ENCODE peak calls at places on chromosomes 5 and 9, in six cellular contexts. F, U, R, V, J and O are unnamed samples.

GRCh38 chr5:124457101-124457500 is 289.3 kb downstream of the ZNF608 start:
- DNase-seq in J (no peak), R (no peak), V (no peak), F (no peak), U (no peak), O (no peak)

GRCh38 chr9:114894801-114895433 is 35.5 kb downstream of the TNFSF8 start:
- DNase-seq in R (peak; percentile 99), F (peak; percentile 29), J (no peak), U (no peak), V (peak; percentile 66), O (peak; percentile 27)

GRCh38 chr9:15096959-15097358 is 186.7 kb upstream of the FREM1 start:
- DNase-seq in R (no peak), U (no peak), F (no peak), V (no peak), J (no peak), O (no peak)

GRCh38 chr5:126235628-126236027 is 187.6 kb upstream of the GRAMD2B start:
- DNase-seq in J (no peak), F (no peak), R (no peak), V (no peak), U (no peak), O (no peak)

GRCh38 chr5:169411789-169412425 is 111.0 kb upstream of the SLIT3 start:
- DNase-seq in U (no peak), V (peak; percentile 70), R (no peak), J (no peak), F (no peak), O (no peak)

GRCh38 chr5:56323505-56323904 is 90.4 kb upstream of the ANKRD55 start:
- DNase-seq in V (peak; percentile 70), J (no peak), U (no peak), F (no peak), R (peak; percentile 76), O (no peak)

GRCh38 chr5:23007226-23007625 is 154.1 kb upstream of the CDH12 start:
- DNase-seq in J (no peak), V (no peak), U (no peak), F (no peak), R (no peak), O (no peak)

GRCh38 chr9:97038909-97039781 is at the start of gene CTSV:
- DNase-seq in V (peak; percentile 65), F (peak; percentile 77), R (peak; percentile 66), J (peak; percentile 92), U (peak; percentile 94), O (peak; percentile 94)

GRCh38 chr9:114207034-114207815 is 51.9 kb downstream of the COL27A1 start:
- DNase-seq in F (peak; percentile 81), R (peak; percentile 51), V (no peak), U (no peak), J (no peak), O (peak; percentile 58)

GRCh38 chr5:123549256-123549904 is 37.4 kb downstream of the CSNK1G3 start:
- DNase-seq in J (no peak), V (no peak), F (no peak), R (no peak), U (no peak), O (no peak)

GRCh38 chr5:175809531-175810121 is 61.8 kb upstream of the CPLX2 start:
- DNase-seq in U (no peak), R (peak; percentile 86), J (no peak), F (no peak), V (peak; percentile 95), O (no peak)

GRCh38 chr5:172775326-172776234 is 4.6 kb upstream of the DUSP1 start:
- DNase-seq in U (no peak), J (peak; percentile 54), R (peak; percentile 90), F (no peak), V (no peak), O (peak; percentile 85)

GRCh38 chr9:136089697-136090045 is 5.4 kb downstream of the NACC2 start:
- DNase-seq in F (no peak), U (no peak), R (peak; percentile 39), J (no peak), V (no peak), O (no peak)

GRCh38 chr5:154753792-154754191 is 1.4 kb upstream of the LARP1 start:
- DNase-seq in F (peak; percentile 74), R (peak; percentile 97), J (peak; percentile 51), V (no peak), U (no peak), O (peak; percentile 82)

GRCh38 chr9:99184073-99184426 is 37.7 kb downstream of the ALG2 start:
- DNase-seq in R (no peak), J (no peak), U (no peak), F (no peak), V (no peak), O (peak; percentile 84)

GRCh38 chr5:75059887-75060286 is 7.5 kb upstream of the GCNT4 start:
- DNase-seq in U (no peak), F (no peak), J (no peak), V (no peak), R (no peak), O (no peak)

GRCh38 chr9:113452206-113452605 is 11.3 kb upstream of the RGS3 start:
- DNase-seq in F (no peak), V (no peak), U (no peak), R (no peak), J (no peak), O (no peak)

GRCh38 chr9:26995815-26996214 is 9.7 kb downstream of the LRRC19 start:
- DNase-seq in V (no peak), U (no peak), F (no peak), J (no peak), R (no peak), O (no peak)

GRCh38 chr9:79711874-79712273 is 140.1 kb downstream of the TLE4 start:
- DNase-seq in F (no peak), V (no peak), U (no peak), J (no peak), R (no peak), O (no peak)

GRCh38 chr9:136059851-136060670 is 35.0 kb downstream of the NACC2 start:
- DNase-seq in V (no peak), F (no peak), U (peak; percentile 50), J (no peak), R (peak; percentile 62), O (no peak)

GRCh38 chr5:71586052-71586940 is 844 bp upstream of the MCCC2 start:
- DNase-seq in U (no peak), R (peak; percentile 11), V (peak; percentile 72), F (peak; percentile 10), J (no peak), O (no peak)

GRCh38 chr9:95350266-95350665 is 32.8 kb upstream of the FANCC start:
- DNase-seq in F (no peak), R (no peak), J (no peak), V (no peak), U (no peak), O (no peak)

GRCh38 chr5:78537821-78538220 is 110.8 kb downstream of the LHFPL2 start:
- DNase-seq in J (no peak), V (no peak), U (no peak), F (no peak), R (peak; percentile 68), O (no peak)

GRCh38 chr9:10232352-10232930 is 380.4 kb downstream of the PTPRD start:
- DNase-seq in R (peak; percentile 1), J (no peak), V (no peak), U (no peak), F (no peak), O (no peak)

GRCh38 chr5:95272530-95272929 is 12.4 kb downstream of the MCTP1 start:
- DNase-seq in U (no peak), V (no peak), F (no peak), J (no peak), R (no peak), O (no peak)

GRCh38 chr5:9888517-9888916 is 258.4 kb upstream of the TAS2R1 start:
- DNase-seq in R (peak; percentile 96), J (no peak), F (no peak), V (peak; percentile 89), U (no peak), O (no peak)

GRCh38 chr5:41735213-41735612 is 135.0 kb downstream of the OXCT1 start:
- DNase-seq in F (no peak), V (no peak), R (no peak), J (no peak), U (no peak), O (no peak)

GRCh38 chr9:123933401-123933800 is 3.5 kb upstream of the DENND1A start:
- DNase-seq in F (no peak), J (no peak), V (no peak), R (peak; percentile 79), U (no peak), O (no peak)

GRCh38 chr5:7415123-7415522 is 19.2 kb downstream of the ADCY2 start:
- DNase-seq in V (no peak), F (no peak), U (no peak), R (no peak), J (no peak), O (no peak)
- H3K27ac ChIP-seq in V (no peak overlapping the region), F (no peak overlapping the region), U (no peak overlapping the region), R (no peak overlapping the region), J (no peak overlapping the region), O (no peak overlapping the region)

GRCh38 chr5:137507150-137507549 is 8.0 kb upstream of the SPOCK1 start:
- DNase-seq in U (no peak), F (no peak), R (no peak), V (no peak), J (no peak), O (no peak)
- H3K4me3 ChIP-seq in U (no peak overlapping the region), F (no peak overlapping the region), R (no peak overlapping the region), V (no peak overlapping the region), J (no peak overlapping the region), O (no peak overlapping the region)

DNA sequence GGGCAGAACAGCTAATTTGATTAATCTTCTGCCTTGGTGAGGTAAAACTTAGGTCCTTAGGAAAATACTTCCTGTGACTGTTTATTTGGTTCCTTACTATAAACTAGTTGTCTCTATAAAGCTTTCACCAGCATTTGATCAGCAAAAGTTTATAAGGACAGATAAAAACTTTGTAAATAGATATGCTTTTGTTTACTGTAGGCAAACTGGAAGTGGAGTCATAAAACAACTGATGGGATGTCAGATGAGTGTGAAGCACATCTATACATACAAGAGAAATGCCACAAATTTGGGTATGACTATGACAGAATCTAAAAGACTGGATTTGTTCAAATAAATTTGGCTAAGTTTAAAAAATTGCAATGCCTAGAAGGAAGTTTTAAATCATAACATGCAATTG is 5.5 kb downstream of the PTGER4 start:
- DNase-seq in F (no peak), J (no peak), R (no peak), U (no peak), V (no peak), O (no peak)
- H3K4me1 ChIP-seq in F (peaks cover 56% of the 10 kb centered on the region), J (peaks cover 44% of the 10 kb centered on the region), R (peaks cover 12% of the 10 kb centered on the region), U (peaks cover 54% of the 10 kb centered on the region), V (peaks cover 77% of the 10 kb centered on the region), O (peaks cover 2% of the 10 kb centered on the region)

DNA sequence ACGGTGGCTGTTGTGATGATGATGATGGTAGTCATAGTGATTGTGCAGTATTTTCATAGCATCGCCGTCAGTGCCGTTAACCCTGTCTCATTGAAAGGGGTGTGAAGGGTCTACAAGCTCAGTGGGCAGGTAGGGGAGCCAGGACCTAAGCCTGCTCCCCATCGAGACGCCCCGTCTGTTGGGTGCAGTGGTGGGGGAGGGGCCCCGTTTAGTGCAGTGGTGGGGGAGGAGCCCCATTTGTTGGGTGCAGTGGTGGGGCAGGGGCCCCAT is 68.6 kb downstream of the COL5A1 start:
- DNase-seq in R (no peak), F (no peak), U (no peak), V (no peak), J (no peak), O (no peak)
- H3K27ac ChIP-seq in R (no peak overlapping the region), F (peak overlapping the region; percentile 85), U (no peak overlapping the region), V (no peak overlapping the region), J (no peak overlapping the region), O (no peak overlapping the region)